ENCODE peak calls at places on chromosomes 1 and 21, in ten cellular contexts. N is fibroblast of villous mesenchyme, U is RWPE1, C is brain microvascular endothelial cell, T is omental fat pad, K is endothelial cell, Q is stomach, B is astrocyte of the spinal cord, I is dorsolateral prefrontal cortex, F is AG04450. O is an unnamed sample.

GRCh38 chr1:43274804-43275180 is 5.0 kb downstream of the TMEM125 start:
- DNase-seq in T (no peak), C (no peak), K (no peak), I (peak; percentile 28), U (no peak), F (no peak), B (no peak), N (no peak), Q (no peak), O (peak; percentile 3)

GRCh38 chr1:2400576-2400909 is 8.9 kb downstream of the RER1 start:
- DNase-seq in I (no peak), K (no peak), N (no peak), U (no peak), Q (no peak), F (no peak), B (no peak), C (no peak), T (no peak), O (no peak)

GRCh38 chr1:228164561-228165371 is 838 bp upstream of the IBA57 start:
- DNase-seq in B (no peak), I (no peak), K (no peak), T (no peak), U (no peak), C (no peak), F (no peak), Q (no peak), N (no peak), O (no peak)

GRCh38 chr1:70327306-70328076 is 27.0 kb downstream of the ANKRD13C start:
- DNase-seq in N (no peak), B (peak; percentile 20), I (no peak), K (no peak), T (no peak), U (peak; percentile 57), Q (no peak), F (no peak), C (no peak), O (no peak)

GRCh38 chr1:46536527-46536926 is 14.9 kb downstream of the KNCN start:
- DNase-seq in U (no peak), T (no peak), C (no peak), N (no peak), I (no peak), K (no peak), Q (no peak), F (no peak), B (no peak), O (no peak)

GRCh38 chr1:153933955-153934354 is 11.2 kb upstream of the GATAD2B start:
- DNase-seq in C (no peak), N (no peak), F (no peak), T (no peak), B (no peak), K (no peak), U (no peak), Q (no peak), I (no peak), O (no peak)

GRCh38 chr1:198655464-198656121 is 16.8 kb downstream of the PTPRC start:
- DNase-seq in C (no peak), K (no peak), U (no peak), N (no peak), Q (no peak), F (no peak), B (no peak), T (no peak), I (no peak), O (no peak)

GRCh38 chr1:201888282-201889033 is at the start of gene SHISA4:
- DNase-seq in K (peak; percentile 21), C (no peak), T (no peak), U (no peak), B (peak; percentile 54), N (peak; percentile 39), F (no peak), I (peak; percentile 94), Q (peak; percentile 83), O (peak; percentile 64)

GRCh38 chr1:9472386-9473031 is 66.8 kb upstream of the SLC25A33 start:
- DNase-seq in K (no peak), F (no peak), B (no peak), I (no peak), T (no peak), Q (no peak), U (no peak), N (no peak), C (no peak), O (no peak)

GRCh38 chr1:7561331-7561921 is 209.7 kb upstream of the VAMP3 start:
- DNase-seq in F (no peak), K (peak; percentile 63), Q (no peak), C (no peak), T (no peak), U (no peak), B (no peak), N (no peak), I (no peak), O (no peak)

GRCh38 chr1:83631836-83632235 is 367.1 kb downstream of the TTLL7 start:
- DNase-seq in N (no peak), I (no peak), Q (no peak), F (no peak), C (no peak), U (no peak), B (no peak), T (no peak), K (no peak), O (no peak)

GRCh38 chr1:21313146-21313885 is 23.1 kb upstream of the ECE1 start:
- DNase-seq in Q (no peak), F (no peak), N (peak; percentile 72), U (no peak), K (no peak), I (no peak), C (no peak), B (peak; percentile 52), T (no peak), O (no peak)

GRCh38 chr1:84442256-84442655 is 36.8 kb upstream of the RPF1 start:
- DNase-seq in F (peak; percentile 78), I (no peak), N (peak; percentile 91), U (peak; percentile 62), C (peak; percentile 74), T (no peak), Q (no peak), B (peak; percentile 91), K (no peak), O (peak; percentile 26)

DNA sequence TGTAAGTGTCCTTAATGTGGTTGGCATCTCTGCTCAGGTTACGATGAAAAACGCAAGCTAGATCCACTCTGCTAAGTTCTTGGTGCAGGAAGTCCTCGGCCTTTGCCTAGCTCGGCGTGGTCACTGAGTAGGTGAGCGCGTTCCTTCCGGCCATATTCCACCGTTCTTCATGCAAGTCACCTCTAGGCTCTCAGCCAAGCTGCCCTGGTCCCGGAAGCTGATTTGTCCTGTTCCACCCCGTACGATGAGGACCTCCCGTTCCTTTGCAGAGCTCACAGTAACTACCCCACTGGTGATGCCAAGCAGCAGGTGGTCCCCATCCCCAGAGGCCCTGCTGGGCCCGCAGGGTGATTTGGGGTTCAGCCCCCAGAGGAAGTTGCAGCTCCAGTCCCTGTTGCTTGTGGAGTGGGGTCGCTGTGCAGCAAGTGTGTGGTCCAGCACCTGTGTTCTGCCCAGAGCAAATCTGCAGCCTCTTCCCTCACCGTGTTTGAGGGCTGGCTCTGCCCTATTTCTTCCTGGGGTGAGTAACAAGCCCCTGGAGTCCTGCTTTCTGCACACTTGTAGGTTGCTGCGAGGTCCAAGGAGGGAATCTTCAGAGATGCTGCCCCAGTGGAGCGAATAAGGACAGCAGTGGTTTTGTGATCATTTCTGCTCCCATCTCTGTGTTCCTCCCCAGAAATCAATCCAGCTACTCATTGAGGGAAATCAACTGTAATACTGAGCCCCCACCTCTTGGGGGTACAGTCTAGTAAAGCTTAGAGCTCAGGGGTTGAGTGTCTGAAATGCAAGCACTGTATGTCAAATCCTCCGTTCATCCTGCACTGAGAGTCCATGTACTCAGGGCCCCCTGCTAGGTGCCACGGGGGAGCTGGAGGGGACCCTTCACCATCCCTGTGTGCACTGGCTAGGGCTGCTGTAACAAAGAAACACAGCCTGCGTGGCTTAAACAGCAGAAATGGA is 2.3 kb downstream of the UMODL1 start:
- DNase-seq in N (no peak), K (no peak), T (no peak), I (no peak), Q (no peak), U (no peak), B (no peak), C (no peak), F (no peak), O (no peak)
- TF ChIP-seq CTCF in N (no peak), K (no peak), T (no peak), I (no peak), Q (no peak), U (no peak), B (no peak), C (no peak), F (peak; percentile 2), O (no peak)

GRCh38 chr1:40630488-40631223 is 34.8 kb downstream of the RIMS3 start:
- DNase-seq in B (peak; percentile 9), I (peak; percentile 31), K (peak; percentile 77), C (peak; percentile 38), N (peak; percentile 26), Q (peak; percentile 36), F (no peak), U (no peak), T (no peak), O (no peak)
- TF ChIP-seq CTCF in B (peak; percentile 57), I (peak; percentile 32), K (peak; percentile 71), C (peak; percentile 75), N (peak; percentile 58), Q (peak; percentile 41), F (peak; percentile 60), U (no peak), T (no peak), O (peak; percentile 67)

GRCh38 chr1:98321191-98321590 is 340.3 kb upstream of the SNX7 start:
- DNase-seq in N (no peak), B (no peak), K (no peak), T (no peak), U (no peak), I (no peak), C (no peak), Q (no peak), F (no peak), O (no peak)
- TF ChIP-seq CTCF in N (no peak), B (no peak), K (no peak), T (no peak), U (no peak), I (no peak), C (no peak), Q (no peak), F (no peak), O (no peak)

GRCh38 chr1:207058878-207059867 is 6.1 kb downstream of the PFKFB2 start:
- DNase-seq in K (no peak), N (no peak), T (no peak), U (no peak), I (no peak), C (no peak), B (no peak), F (no peak), Q (no peak), O (peak; percentile 40)

GRCh38 chr1:207062058-207062457 is 9.0 kb downstream of the PFKFB2 start:
- DNase-seq in B (no peak), Q (no peak), K (no peak), T (no peak), C (no peak), I (no peak), U (no peak), F (no peak), N (no peak), O (no peak)

GRCh38 chr1:207058252-207058651 is 5.2 kb downstream of the PFKFB2 start:
- DNase-seq in Q (no peak), N (no peak), T (no peak), F (no peak), C (no peak), I (no peak), B (no peak), K (no peak), U (no peak), O (no peak)

GRCh38 chr1:207060596-207060995 is 7.5 kb downstream of the PFKFB2 start:
- DNase-seq in I (no peak), C (no peak), K (no peak), Q (no peak), U (no peak), T (no peak), B (no peak), N (no peak), F (no peak), O (no peak)

GRCh38 chr1:207059881-207060280 is 6.8 kb downstream of the PFKFB2 start:
- DNase-seq in F (no peak), C (no peak), Q (no peak), I (no peak), T (no peak), N (no peak), K (no peak), U (no peak), B (no peak), O (no peak)
- TF ChIP-seq CTCF in F (no peak), C (no peak), Q (no peak), I (no peak), T (no peak), N (no peak), K (no peak), U (no peak), B (no peak), O (no peak)

O was measured in D721Med.